ENCODE peak calls at places on chromosomes 12 and 14, in eight cellular contexts. One of them, this sample, is unnamed.

GRCh38 chr12:106081606-106082005 is 57.1 kb downstream of the NUAK1 start:
- DNase-seq in choroid plexus epithelial cell: peak; percentile 31
- DNase-seq in fibroblast of gingiva: no peak
- DNase-seq in RPMI8226: no peak
- DNase-seq in heart right ventricle: no peak
- DNase-seq in psoas muscle: no peak
- DNase-seq in hippocampal formation: no peak
- DNase-seq in glomerular endothelial cell: no peak
- DNase-seq in this sample: no peak

GRCh38 chr12:19130224-19131019 is 889 bp downstream of the PLEKHA5 start:
- DNase-seq in RPMI8226: no peak
- DNase-seq in hippocampal formation: peak; percentile 40
- DNase-seq in choroid plexus epithelial cell: peak; percentile 28
- DNase-seq in fibroblast of gingiva: no peak
- DNase-seq in heart right ventricle: peak; percentile 44
- DNase-seq in psoas muscle: peak; percentile 58
- DNase-seq in glomerular endothelial cell: no peak
- DNase-seq in this sample: no peak

GRCh38 chr12:109714141-109714912 is 702 bp downstream of the FAM222A start:
- DNase-seq in fibroblast of gingiva: no peak
- DNase-seq in psoas muscle: peak; percentile 84
- DNase-seq in hippocampal formation: peak; percentile 42
- DNase-seq in choroid plexus epithelial cell: peak; percentile 56
- DNase-seq in glomerular endothelial cell: no peak
- DNase-seq in RPMI8226: peak; percentile 81
- DNase-seq in heart right ventricle: peak; percentile 72
- DNase-seq in this sample: peak; percentile 50

GRCh38 chr12:53484686-53485567 is 14.3 kb downstream of the MAP3K12 start:
- DNase-seq in psoas muscle: peak; percentile 32
- DNase-seq in heart right ventricle: no peak
- DNase-seq in fibroblast of gingiva: no peak
- DNase-seq in glomerular endothelial cell: no peak
- DNase-seq in hippocampal formation: no peak
- DNase-seq in choroid plexus epithelial cell: no peak
- DNase-seq in RPMI8226: no peak
- DNase-seq in this sample: no peak

GRCh38 chr12:117318591-117318990 is 42.8 kb downstream of the NOS1 start:
- DNase-seq in choroid plexus epithelial cell: no peak
- DNase-seq in fibroblast of gingiva: no peak
- DNase-seq in hippocampal formation: no peak
- DNase-seq in heart right ventricle: no peak
- DNase-seq in glomerular endothelial cell: no peak
- DNase-seq in RPMI8226: no peak
- DNase-seq in psoas muscle: no peak
- DNase-seq in this sample: no peak

GRCh38 chr14:97824218-97824617 is 1027.0 kb downstream of the VRK1 start:
- DNase-seq in choroid plexus epithelial cell: no peak
- DNase-seq in heart right ventricle: no peak
- DNase-seq in fibroblast of gingiva: no peak
- DNase-seq in glomerular endothelial cell: no peak
- DNase-seq in RPMI8226: no peak
- DNase-seq in psoas muscle: no peak
- DNase-seq in hippocampal formation: no peak
- DNase-seq in this sample: no peak

GRCh38 chr12:72271401-72271740 is 799 bp upstream of the TRHDE start:
- DNase-seq in fibroblast of gingiva: peak; percentile 49
- DNase-seq in choroid plexus epithelial cell: peak; percentile 61
- DNase-seq in RPMI8226: no peak
- DNase-seq in heart right ventricle: no peak
- DNase-seq in hippocampal formation: peak; percentile 44
- DNase-seq in glomerular endothelial cell: no peak
- DNase-seq in psoas muscle: peak; percentile 48
- DNase-seq in this sample: no peak

GRCh38 chr14:92670967-92671366 is 77.5 kb downstream of the LGMN start:
- DNase-seq in RPMI8226: no peak
- DNase-seq in psoas muscle: no peak
- DNase-seq in choroid plexus epithelial cell: peak; percentile 44
- DNase-seq in glomerular endothelial cell: no peak
- DNase-seq in fibroblast of gingiva: no peak
- DNase-seq in hippocampal formation: no peak
- DNase-seq in heart right ventricle: no peak
- DNase-seq in this sample: no peak

GRCh38 chr12:738712-739111 is 13.7 kb upstream of the WNK1 start:
- DNase-seq in hippocampal formation: no peak
- DNase-seq in heart right ventricle: no peak
- DNase-seq in choroid plexus epithelial cell: no peak
- DNase-seq in glomerular endothelial cell: no peak
- DNase-seq in psoas muscle: no peak
- DNase-seq in fibroblast of gingiva: no peak
- DNase-seq in RPMI8226: no peak
- DNase-seq in this sample: no peak

GRCh38 chr12:79388006-79388405 is 302.8 kb downstream of the PAWR start:
- DNase-seq in RPMI8226: no peak
- DNase-seq in heart right ventricle: no peak
- DNase-seq in glomerular endothelial cell: no peak
- DNase-seq in choroid plexus epithelial cell: no peak
- DNase-seq in fibroblast of gingiva: no peak
- DNase-seq in hippocampal formation: no peak
- DNase-seq in psoas muscle: no peak
- DNase-seq in this sample: no peak

This sample was measured in lung.